ENCODE peak calls at places on chromosomes 3 and 15, in four cellular contexts. U is M059J, O is heart right ventricle, R is NCI-H1105 treated with DMSO at 0.1 percent for 48 hours. J is an unnamed sample.

GRCh38 chr3:51947215-51947900 is 5.2 kb downstream of the PARP3 start:
- DNase-seq in U (no peak), O (no peak), R (no peak), J (no peak)

GRCh38 chr3:52367891-52368880 is 52.1 kb downstream of the DNAH1 start:
- DNase-seq in U (no peak), O (no peak), R (no peak), J (no peak)

GRCh38 chr3:179446501-179446900 is 4.8 kb downstream of the GNB4 start:
- DNase-seq in U (peak; percentile 46), O (no peak), R (peak; percentile 12), J (no peak)

GRCh38 chr3:192835818-192836468 is 81.7 kb downstream of the MB21D2 start:
- DNase-seq in U (peak; percentile 58), O (no peak), R (no peak), J (peak; percentile 47)

GRCh38 chr3:187930021-187930420 is 184.8 kb upstream of the BCL6 start:
- DNase-seq in U (no peak), O (no peak), R (no peak), J (no peak)

GRCh38 chr3:22937536-22937935 is 265.6 kb upstream of the UBE2E2 start:
- DNase-seq in U (no peak), O (no peak), R (no peak), J (no peak)

GRCh38 chr15:91456251-91456718 is 356.2 kb downstream of the SV2B start:
- DNase-seq in U (peak; percentile 98), O (no peak), R (no peak), J (peak; percentile 97)

GRCh38 chr3:176650478-176650877 is 546.8 kb downstream of the TBL1XR1 start:
- DNase-seq in U (peak; percentile 61), O (no peak), R (no peak), J (peak; percentile 31)

GRCh38 chr3:168812234-168812633 is 716.5 kb upstream of the GOLIM4 start:
- DNase-seq in U (no peak), O (no peak), R (peak; percentile 41), J (no peak)

GRCh38 chr3:134618473-134618860 is 32.4 kb downstream of the KY start:
- DNase-seq in U (no peak), O (no peak), R (no peak), J (no peak)

GRCh38 chr3:61808526-61808925 is 247.2 kb downstream of the PTPRG start:
- DNase-seq in U (no peak), O (peak; percentile 81), R (no peak), J (peak; percentile 9)

GRCh38 chr3:124429129-124429815 is 301.0 kb upstream of the UMPS start:
- DNase-seq in U (peak; percentile 97), O (no peak), R (peak; percentile 48), J (peak; percentile 75)

GRCh38 chr15:75455424-75455981 is 4.0 kb upstream of the SIN3A start:
- DNase-seq in U (peak; percentile 78), O (peak; percentile 91), R (peak; percentile 32), J (peak; percentile 86)

GRCh38 chr3:56314842-56315241 is 153.4 kb downstream of the ERC2 start:
- DNase-seq in U (peak; percentile 78), O (peak; percentile 11), R (no peak), J (peak; percentile 76)

GRCh38 chr3:23880703-23881339 is 36.0 kb downstream of the NKIRAS1 start:
- DNase-seq in U (no peak), O (no peak), R (no peak), J (no peak)

J was measured in Daoy.